ENCODE peak calls at places on chromosomes 5 and 9, in nine cellular contexts. S is GM23338, D is spleen, Z is stomach, O is transverse colon, L is sigmoid colon, N is H1, X is K562, A is endothelial cell of umbilical vein. T is an unnamed sample.

GRCh38 chr9:110767559-110768063 is 99.0 kb downstream of the MUSK start:
- DNase-seq in O (peak; percentile 28), D (no peak), A (no peak), S (no peak), Z (no peak), N (no peak), L (peak; percentile 88), X (no peak), T (no peak)

GRCh38 chr5:150036513-150036912 is 36.0 kb downstream of the HMGXB3 start:
- DNase-seq in S (no peak), N (no peak), D (no peak), X (no peak), L (no peak), A (no peak), O (no peak), Z (no peak), T (no peak)

GRCh38 chr9:70085241-70085640 is 41.6 kb downstream of the MAMDC2 start:
- DNase-seq in N (no peak), A (peak; percentile 44), D (no peak), O (no peak), X (no peak), S (peak; percentile 76), Z (no peak), L (no peak), T (no peak)

GRCh38 chr9:137945581-137945980 is 68.0 kb downstream of the CACNA1B start:
- DNase-seq in S (peak; percentile 41), D (no peak), O (no peak), X (no peak), N (no peak), Z (no peak), L (no peak), A (no peak), T (no peak)

GRCh38 chr9:114310471-114311450 is 12.1 kb upstream of the ORM1 start:
- DNase-seq in N (no peak), D (peak; percentile 51), X (no peak), A (no peak), O (no peak), Z (peak; percentile 20), S (no peak), L (peak; percentile 45), T (peak; percentile 72)

GRCh38 chr9:76996700-76997099 is 22.8 kb upstream of the FOXB2 start:
- DNase-seq in N (no peak), L (peak; percentile 77), X (peak; percentile 23), Z (no peak), A (no peak), S (peak; percentile 81), O (no peak), D (no peak), T (no peak)

GRCh38 chr5:94807985-94808384 is 189.5 kb downstream of the SLF1 start:
- DNase-seq in N (no peak), L (no peak), D (no peak), O (no peak), Z (no peak), S (no peak), A (no peak), X (no peak), T (no peak)

GRCh38 chr9:98807070-98807810 is at the start of gene GALNT12:
- DNase-seq in Z (peak; percentile 47), O (peak; percentile 74), L (peak; percentile 71), S (peak; percentile 81), N (no peak), D (peak; percentile 84), X (peak; percentile 86), A (no peak), T (no peak)

GRCh38 chr5:27532305-27532704 is 493.9 kb upstream of the CDH9 start:
- DNase-seq in Z (no peak), D (no peak), O (no peak), N (no peak), S (no peak), A (no peak), L (no peak), X (no peak), T (no peak)

GRCh38 chr5:148403344-148403743 is 19.6 kb downstream of the FBXO38 start:
- DNase-seq in S (no peak), D (no peak), N (no peak), X (no peak), Z (no peak), L (no peak), A (no peak), O (no peak), T (no peak)

GRCh38 chr9:83006378-83006777 is 56.6 kb downstream of the RASEF start:
- DNase-seq in X (no peak), S (no peak), Z (no peak), A (no peak), N (no peak), D (no peak), O (no peak), L (no peak), T (no peak)

GRCh38 chr9:91186311-91187101 is 175.2 kb downstream of the AUH start:
- DNase-seq in Z (peak; percentile 23), D (no peak), A (peak; percentile 37), O (no peak), S (no peak), N (no peak), X (peak; percentile 52), L (no peak), T (peak; percentile 62)

GRCh38 chr9:134895849-134896833 is 15.5 kb downstream of the FCN2 start:
- DNase-seq in D (no peak), O (no peak), Z (peak; percentile 24), N (no peak), A (peak; percentile 90), S (no peak), X (no peak), L (peak; percentile 88), T (no peak)

GRCh38 chr5:172740483-172741205 is 30.4 kb downstream of the DUSP1 start:
- DNase-seq in S (no peak), D (no peak), L (peak; percentile 94), O (peak; percentile 60), A (no peak), X (no peak), N (no peak), Z (no peak), T (peak; percentile 92)

GRCh38 chr5:115366223-115366622 is 69.8 kb upstream of the CCDC112 start:
- DNase-seq in Z (no peak), X (peak; percentile 21), N (no peak), S (no peak), L (no peak), D (no peak), O (no peak), A (peak; percentile 96), T (no peak)

GRCh38 chr9:113532809-113533190 is 69.3 kb downstream of the RGS3 start:
- DNase-seq in D (peak; percentile 33), Z (no peak), S (no peak), O (no peak), X (no peak), L (peak; percentile 11), A (no peak), N (no peak), T (no peak)

GRCh38 chr5:124744170-124744911 is 2.1 kb downstream of the ZNF608 start:
- DNase-seq in A (peak; percentile 64), O (peak; percentile 76), L (peak; percentile 85), Z (peak; percentile 76), D (peak; percentile 83), S (no peak), X (no peak), N (no peak), T (no peak)

GRCh38 chr9:127305450-127306226 is 41.1 kb downstream of the GARNL3 start:
- DNase-seq in N (peak; percentile 10), D (no peak), O (no peak), X (no peak), Z (no peak), S (peak; percentile 64), L (no peak), A (no peak), T (no peak)

GRCh38 chr5:139390639-139391569 is 1.2 kb upstream of the MZB1 start:
- DNase-seq in O (no peak), Z (no peak), N (no peak), A (no peak), S (no peak), L (no peak), X (no peak), D (no peak), T (peak; percentile 73)
- H3K4me3 ChIP-seq in O (no peak overlapping the region), Z (no peak overlapping the region), N (no peak overlapping the region), A (no peak overlapping the region), S (peak overlapping the region; percentile 81), L (no peak overlapping the region), X (no peak overlapping the region), D (no peak overlapping the region), T (no peak overlapping the region)

GRCh38 chr9:136361757-136362449 is 1.6 kb downstream of the DNLZ start:
- DNase-seq in O (no peak), A (no peak), L (peak; percentile 87), X (no peak), N (no peak), D (no peak), S (no peak), Z (no peak), T (no peak)
- TF ChIP-seq POLR2AphosphoS5 in O (peak; percentile 26), A (no peak), L (peak; percentile 15), X (no peak), N (no peak), D (no peak), S (no peak), Z (no peak), T (no peak)

DNA sequence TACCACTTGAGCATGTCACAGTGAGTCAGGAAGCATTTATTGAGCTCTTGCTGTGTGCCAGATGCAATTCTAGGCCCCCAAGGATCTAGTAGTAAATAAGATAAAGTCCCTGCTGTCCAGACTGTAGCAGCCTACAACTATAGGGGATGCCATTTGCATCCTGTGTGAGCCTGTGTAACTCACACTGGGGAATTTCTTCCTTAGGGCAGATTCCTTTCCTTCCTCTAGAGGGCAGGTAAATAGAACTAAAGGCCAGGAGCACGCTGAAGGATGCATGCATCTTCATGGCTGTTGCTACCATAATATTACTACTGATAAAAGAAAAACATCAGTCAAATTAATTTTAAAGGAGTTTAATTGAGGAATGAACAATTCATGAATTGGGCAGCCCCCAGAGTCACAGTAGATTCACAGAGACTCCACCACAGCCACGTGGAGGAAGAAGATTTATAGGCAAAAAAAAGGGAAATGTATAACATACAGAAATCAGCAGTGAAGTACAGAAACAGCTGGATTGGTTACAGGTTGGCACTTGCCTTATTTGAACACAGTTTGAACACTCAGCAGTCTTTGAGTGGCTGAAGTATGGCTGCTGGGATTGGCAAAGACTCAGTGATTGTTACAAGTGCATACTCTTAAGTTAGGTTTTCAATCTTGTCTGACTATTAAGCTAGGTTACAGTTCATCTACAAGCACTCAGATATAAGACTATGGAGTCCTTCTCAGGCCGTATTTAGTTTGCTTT is 98.9 kb downstream of the ACTL7B start:
- DNase-seq in X (no peak), Z (no peak), L (no peak), O (no peak), S (peak; percentile 74), A (no peak), D (no peak), N (no peak), T (no peak)
- TF ChIP-seq CTCF in X (peak; percentile 31), Z (no peak), L (no peak), O (no peak), S (peak; percentile 64), A (no peak), D (no peak), N (peak; percentile 66), T (no peak)

DNA sequence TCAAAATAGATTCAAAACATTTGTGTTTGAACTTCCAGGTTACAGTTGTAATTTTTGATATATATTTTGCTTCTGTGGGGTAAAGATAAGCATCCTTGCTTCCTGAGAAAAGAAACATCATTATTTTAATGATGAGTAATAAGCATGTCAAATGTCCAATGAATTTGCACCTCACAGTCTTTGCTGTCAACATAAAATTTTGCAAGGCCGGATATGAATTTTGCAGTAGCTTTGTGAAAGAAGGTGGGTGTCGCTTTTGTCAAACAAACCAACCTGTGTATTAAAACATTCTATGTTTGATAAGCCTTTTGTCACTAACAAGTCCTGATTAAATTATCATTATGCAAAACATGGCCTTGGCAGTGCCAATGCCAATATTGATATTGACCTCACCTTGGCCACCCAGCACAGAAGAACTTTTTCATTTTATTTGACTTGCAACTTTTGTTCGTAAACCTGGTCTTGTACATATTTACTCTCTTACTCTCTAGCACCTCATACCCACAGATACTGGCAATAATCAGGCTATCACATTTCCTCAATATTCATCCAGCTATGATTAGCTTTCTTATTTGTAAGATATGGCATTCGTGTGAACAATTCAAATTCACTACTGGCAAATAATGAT is 645.0 kb upstream of the KLF4 start:
- DNase-seq in O (no peak), X (no peak), A (peak; percentile 28), L (no peak), Z (peak; percentile 54), D (no peak), N (no peak), S (no peak), T (no peak)
- H3K4me3 ChIP-seq in O (no peak overlapping the region), X (no peak overlapping the region), A (no peak overlapping the region), L (no peak overlapping the region), Z (no peak overlapping the region), D (no peak overlapping the region), N (no peak overlapping the region), S (no peak overlapping the region), T (no peak overlapping the region)